ENCODE peak calls at places on chromosomes 5 and 9, in six cellular contexts. Y is HepG2, B is bronchial epithelial cell, I is cardiac fibroblast, J is sigmoid colon, A is brain microvascular endothelial cell. L is an unnamed sample.
A peak's percentile ranks its signal among the peaks of the same experiment; 100 is the strongest.

GRCh38 chr5:157184117-157184516 is 3.5 kb downstream of the ITK start:
- DNase-seq in A (no peak), I (no peak), Y (no peak), J (no peak), B (no peak), L (no peak)

GRCh38 chr9:70947086-70947485 is 174.3 kb downstream of the TRPM3 start:
- DNase-seq in J (no peak), I (no peak), B (peak; percentile 24), A (no peak), Y (no peak), L (no peak)

GRCh38 chr9:113991714-113992113 is 86.4 kb downstream of the AMBP start:
- DNase-seq in A (no peak), B (no peak), I (no peak), J (no peak), Y (no peak), L (peak; percentile 13)

GRCh38 chr5:143106175-143106574 is 297.3 kb downstream of the NR3C1 start:
- DNase-seq in B (peak; percentile 50), A (peak; percentile 16), Y (peak; percentile 80), I (peak; percentile 79), J (no peak), L (no peak)

GRCh38 chr5:36378551-36378950 is 76.8 kb upstream of the RANBP3L start:
- DNase-seq in Y (no peak), A (no peak), J (no peak), B (peak; percentile 76), I (no peak), L (no peak)

GRCh38 chr9:29332789-29333188 is 1759.5 kb upstream of the C9orf72 start:
- DNase-seq in I (peak; percentile 41), Y (no peak), B (peak; percentile 92), J (no peak), A (peak; percentile 53), L (no peak)

GRCh38 chr5:167816864-167817263 is 474.6 kb upstream of the WWC1 start:
- DNase-seq in Y (no peak), A (no peak), J (no peak), I (no peak), B (peak; percentile 99), L (no peak)

GRCh38 chr5:6728011-6728794 is 15.0 kb downstream of the TENT4A start:
- DNase-seq in I (no peak), J (no peak), B (no peak), Y (no peak), A (no peak), L (peak; percentile 37)

GRCh38 chr5:57383093-57383861 is 99.3 kb downstream of the ACTBL2 start:
- DNase-seq in Y (peak; percentile 30), B (peak; percentile 91), A (peak; percentile 93), J (no peak), I (peak; percentile 88), L (no peak)
- TF ChIP-seq CTCF in Y (no peak), B (peak; percentile 56), A (peak; percentile 68), J (no peak), I (peak; percentile 36), L (peak; percentile 81)

DNA sequence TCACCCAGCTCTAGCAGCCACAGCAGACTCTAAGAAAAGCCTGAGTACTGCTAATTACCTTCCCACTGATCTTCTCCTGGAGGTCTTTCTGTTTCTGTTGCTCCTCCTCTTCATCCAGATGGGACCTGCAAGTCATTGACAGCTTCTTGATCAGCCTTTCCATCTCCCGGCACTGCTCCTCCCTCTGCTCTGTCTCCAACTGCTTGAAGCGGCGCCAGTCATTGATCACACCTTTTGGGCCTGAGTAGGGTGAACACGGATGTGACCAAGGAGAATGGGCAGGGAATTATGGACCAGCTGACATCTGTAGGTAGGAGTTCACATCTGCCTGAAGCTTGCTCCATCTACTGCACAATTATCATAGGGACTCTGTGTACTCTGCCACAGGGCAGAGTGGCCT is 5.4 kb downstream of the PDCL start:
- DNase-seq in Y (no peak), I (no peak), J (no peak), A (no peak), B (no peak), L (no peak)
- TF ChIP-seq CTCF in Y (no peak), I (no peak), J (no peak), A (no peak), B (no peak), L (no peak)

DNA sequence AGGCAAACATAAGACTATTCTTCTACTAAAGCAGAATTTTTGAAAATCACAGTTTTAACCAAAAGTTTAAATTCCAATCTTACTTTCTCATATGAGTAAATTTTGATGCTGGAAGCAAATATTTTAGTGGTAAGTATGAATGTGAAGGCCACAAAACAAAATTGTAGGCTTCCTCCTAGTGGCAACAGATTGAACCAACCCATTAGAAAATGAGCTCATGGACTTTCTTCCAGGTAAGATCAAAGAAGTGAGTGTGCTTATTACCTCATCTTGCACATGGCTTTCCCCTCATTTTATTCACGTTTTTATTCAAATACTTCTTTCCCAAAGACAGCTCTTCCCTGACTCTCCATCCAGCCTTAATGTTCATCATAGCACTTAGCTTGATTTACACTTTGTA is 16.5 kb upstream of the RLN2 start:
- DNase-seq in J (no peak), A (no peak), I (no peak), B (peak; percentile 6), Y (peak; percentile 1), L (no peak)
- TF ChIP-seq CTCF in J (no peak), A (peak; percentile 10), I (peak; percentile 9), B (peak; percentile 5), Y (no peak), L (peak; percentile 4)

GRCh38 chr9:72839140-72839539 is 113.7 kb downstream of the ALDH1A1 start:
- DNase-seq in B (peak; percentile 37), Y (no peak), J (no peak), I (peak; percentile 31), A (no peak), L (no peak)

GRCh38 chr9:72844440-72844768 is 108.4 kb downstream of the ALDH1A1 start:
- DNase-seq in I (no peak), A (no peak), B (no peak), Y (no peak), J (no peak), L (no peak)

GRCh38 chr9:72843525-72844439 is 109.1 kb downstream of the ALDH1A1 start:
- DNase-seq in A (no peak), Y (peak; percentile 74), I (peak; percentile 11), J (no peak), B (peak; percentile 50), L (no peak)
- TF ChIP-seq CTCF in A (peak; percentile 44), Y (peak; percentile 82), I (peak; percentile 6), J (no peak), B (no peak), L (no peak)

GRCh38 chr9:129328357-129329103 is 150.5 kb upstream of the IER5L start:
- DNase-seq in Y (no peak), I (peak; percentile 82), B (no peak), J (peak; percentile 58), A (no peak), L (no peak)
- TF ChIP-seq CTCF in Y (no peak), I (no peak), B (no peak), J (no peak), A (no peak), L (no peak)

DNA sequence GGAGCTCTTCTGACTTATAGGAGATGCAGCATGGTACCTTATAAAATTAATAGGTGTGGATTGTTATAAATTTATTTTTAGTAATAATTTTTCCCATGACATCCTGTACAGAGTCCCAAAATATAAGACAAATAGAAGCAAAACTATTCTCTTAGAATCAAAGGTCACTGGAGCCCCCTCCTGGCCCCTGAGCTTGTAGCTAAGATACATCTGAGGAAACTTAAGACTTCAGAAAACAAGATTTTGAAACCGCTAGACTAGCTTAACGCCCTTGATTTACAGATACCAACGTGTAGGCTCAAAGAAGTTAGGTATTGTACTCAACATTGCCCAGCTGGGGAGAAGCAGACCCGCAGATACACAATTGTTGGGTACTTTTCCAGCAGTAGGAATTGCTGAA is 45.7 kb upstream of the KCNN2 start:
- DNase-seq in I (no peak), A (no peak), Y (no peak), J (no peak), B (no peak), L (no peak)
- TF ChIP-seq CTCF in I (no peak), A (no peak), Y (no peak), J (no peak), B (no peak), L (no peak)

DNA sequence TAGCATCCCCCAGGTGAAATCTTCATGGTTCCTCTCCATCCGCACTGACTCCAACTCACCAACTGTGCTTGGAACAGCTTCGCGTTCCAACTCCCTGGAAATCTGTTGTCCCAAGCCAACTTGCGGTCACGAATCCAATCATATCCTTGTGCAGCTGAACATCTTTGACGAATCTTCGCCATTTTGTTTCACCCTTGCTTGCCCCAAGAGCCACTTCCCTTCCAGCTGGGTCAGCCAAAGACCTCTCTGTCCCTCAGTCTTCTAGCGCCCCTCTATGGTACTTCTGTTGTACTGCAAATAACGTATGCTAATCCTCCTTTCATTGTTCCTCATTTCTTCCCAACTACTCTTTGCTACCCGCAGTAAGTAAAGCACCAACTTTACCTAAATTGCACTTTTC is 61.0 kb upstream of the TARS1 start:
- DNase-seq in J (no peak), A (no peak), I (peak; percentile 65), Y (no peak), B (no peak), L (no peak)
- TF ChIP-seq CTCF in J (no peak), A (peak; percentile 71), I (peak; percentile 71), Y (peak; percentile 57), B (peak; percentile 48), L (peak; percentile 41)

DNA sequence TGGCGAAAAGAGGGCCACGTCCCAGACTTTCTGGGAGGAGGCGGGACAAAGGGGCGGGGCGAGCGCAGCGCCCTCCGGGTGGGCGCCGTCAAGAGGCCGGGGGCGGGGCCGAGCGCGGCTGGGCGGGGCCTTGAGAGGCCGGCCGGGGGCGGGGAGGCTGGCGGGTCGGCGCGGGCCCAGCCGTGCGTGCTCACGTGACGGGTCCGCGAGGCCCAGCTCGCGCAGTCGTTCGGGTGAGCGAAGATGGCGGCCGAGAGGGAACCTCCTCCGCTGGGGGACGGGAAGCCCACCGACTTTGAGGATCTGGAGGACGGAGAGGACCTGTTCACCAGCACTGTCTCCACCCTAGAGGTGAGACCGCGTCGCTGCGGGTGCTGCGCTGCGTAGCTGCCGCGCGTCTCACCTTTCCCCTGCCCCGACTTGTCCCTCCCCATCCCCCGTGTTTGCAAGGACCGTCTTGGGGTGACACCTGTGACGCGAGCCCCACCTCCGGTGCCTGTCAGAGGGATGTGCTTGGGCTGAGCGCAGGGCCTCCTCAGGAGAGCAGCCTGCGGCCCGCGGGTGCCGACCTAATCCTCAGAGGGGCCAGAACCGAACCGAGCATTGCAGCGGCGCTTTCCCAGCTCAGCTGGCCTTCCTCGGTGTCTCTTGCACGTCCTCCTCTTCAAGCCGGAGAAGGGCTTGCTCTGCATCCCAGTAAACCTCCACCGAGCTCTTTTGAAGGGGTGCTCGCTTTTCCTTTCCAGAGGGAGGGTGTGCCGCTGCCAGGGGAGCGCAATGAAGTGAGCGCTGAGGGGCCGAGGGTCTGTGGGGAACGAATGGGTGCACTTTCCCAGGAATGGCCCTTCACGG is at the start of gene SNX2:
- DNase-seq in Y (peak; percentile 76), I (peak; percentile 93), A (peak; percentile 78), B (peak; percentile 59), J (peak; percentile 96), L (peak; percentile 91)
- TF ChIP-seq CTCF in Y (peak; percentile 26), I (peak; percentile 41), A (peak; percentile 42), B (peak; percentile 58), J (no peak), L (peak; percentile 15)

GRCh38 chr9:137175345-137175961 is 3.6 kb upstream of the TMEM210 start:
- DNase-seq in A (no peak), Y (no peak), I (no peak), J (no peak), B (no peak), L (no peak)
- TF ChIP-seq CTCF in A (peak; percentile 38), Y (no peak), I (peak; percentile 2), J (no peak), B (peak; percentile 25), L (no peak)

GRCh38 chr9:38281196-38281595 is 111.3 kb upstream of the ALDH1B1 start:
- DNase-seq in Y (no peak), J (no peak), I (no peak), A (no peak), B (no peak), L (no peak)
- TF ChIP-seq CTCF in Y (no peak), J (no peak), I (no peak), A (no peak), B (no peak), L (no peak)

L was measured in RWPE2.